ENCODE peak calls at places on chromosome 11, in six cellular contexts. Q is B cell, U is choroid plexus epithelial cell, L is dorsolateral prefrontal cortex, Y is foreskin fibroblast, I is mesothelial cell of epicardium. J is an unnamed sample.

GRCh38 chr11:33620423-33621120 is 80.1 kb downstream of the C11orf91 start:
- DNase-seq in Q (no peak), U (peak), L (no peak), Y (peak), I (no peak), J (no peak)

GRCh38 chr11:65357856-65358356 is 3.4 kb downstream of the TIGD3 start:
- DNase-seq in Q (no peak), U (no peak), L (no peak), Y (no peak), I (no peak), J (no peak)

GRCh38 chr11:118975771-118976709 is 4.5 kb downstream of the FOXR1 start:
- DNase-seq in Q (no peak), U (no peak), L (no peak), Y (no peak), I (no peak), J (no peak)

GRCh38 chr11:50037282-50037681 is 4.6 kb downstream of the OR4C45 start:
- DNase-seq in Q (no peak), U (no peak), L (no peak), Y (no peak), I (no peak), J (no peak)

GRCh38 chr11:116130122-116130521 is 625.9 kb upstream of the CADM1 start:
- DNase-seq in Q (no peak), U (no peak), L (no peak), Y (no peak), I (no peak), J (no peak)

GRCh38 chr11:17648528-17648927 is 70.8 kb upstream of the MYOD1 start:
- DNase-seq in Q (no peak), U (no peak), L (no peak), Y (no peak), I (no peak), J (no peak)

GRCh38 chr11:34464591-34465036 is 25.9 kb downstream of the CAT start:
- DNase-seq in Q (no peak), U (no peak), L (peak), Y (no peak), I (no peak), J (no peak)

GRCh38 chr11:102135256-102135655 is 25.0 kb downstream of the YAP1 start:
- DNase-seq in Q (no peak), U (no peak), L (no peak), Y (no peak), I (no peak), J (no peak)

GRCh38 chr11:128575956-128576340 is 11.4 kb downstream of the ETS1 start:
- DNase-seq in Q (no peak), U (peak), L (no peak), Y (no peak), I (no peak), J (no peak)

GRCh38 chr11:130611791-130612251 is 163.4 kb downstream of the ADAMTS15 start:
- DNase-seq in Q (no peak), U (peak), L (no peak), Y (peak), I (no peak), J (no peak)

GRCh38 chr11:125170001-125170405 is 5.5 kb downstream of the PKNOX2 start:
- DNase-seq in Q (no peak), U (peak), L (no peak), Y (no peak), I (no peak), J (no peak)

GRCh38 chr11:17730608-17731462 is 3.7 kb upstream of the KCNC1 start:
- DNase-seq in Q (peak), U (peak), L (peak), Y (peak), I (peak), J (peak)

GRCh38 chr11:29518389-29519174 is 498.2 kb downstream of the KCNA4 start:
- DNase-seq in Q (no peak), U (peak), L (no peak), Y (no peak), I (no peak), J (no peak)

GRCh38 chr11:6745465-6746015 is 26.2 kb downstream of the OR2AG2 start:
- DNase-seq in Q (peak), U (peak), L (no peak), Y (no peak), I (no peak), J (no peak)

GRCh38 chr11:93807980-93808379 is 23.9 kb downstream of the MED17 start:
- DNase-seq in Q (no peak), U (no peak), L (no peak), Y (no peak), I (no peak), J (no peak)

GRCh38 chr11:32023370-32023964 is 67.4 kb upstream of the RCN1 start:
- DNase-seq in Q (no peak), U (no peak), L (peak), Y (no peak), I (no peak), J (no peak)

GRCh38 chr11:64278576-64279190 is 5.8 kb downstream of the BAD start:
- DNase-seq in Q (no peak), U (no peak), L (no peak), Y (no peak), I (no peak), J (no peak)

GRCh38 chr11:1987024-1987423 is 10.6 kb downstream of the H19 start:
- DNase-seq in Q (no peak), U (no peak), L (no peak), Y (no peak), I (no peak), J (no peak)

GRCh38 chr11:15958939-15959338 is 397.4 kb downstream of the SOX6 start:
- DNase-seq in Q (no peak), U (no peak), L (no peak), Y (no peak), I (no peak), J (no peak)

GRCh38 chr11:8754241-8754640 is 71.6 kb downstream of the RPL27A start:
- DNase-seq in Q (no peak), U (no peak), L (no peak), Y (no peak), I (no peak), J (no peak)
- TF ChIP-seq CTCF in Q (no peak), U (peak), L (no peak), Y (peak), I (peak), J (no peak)

DNA sequence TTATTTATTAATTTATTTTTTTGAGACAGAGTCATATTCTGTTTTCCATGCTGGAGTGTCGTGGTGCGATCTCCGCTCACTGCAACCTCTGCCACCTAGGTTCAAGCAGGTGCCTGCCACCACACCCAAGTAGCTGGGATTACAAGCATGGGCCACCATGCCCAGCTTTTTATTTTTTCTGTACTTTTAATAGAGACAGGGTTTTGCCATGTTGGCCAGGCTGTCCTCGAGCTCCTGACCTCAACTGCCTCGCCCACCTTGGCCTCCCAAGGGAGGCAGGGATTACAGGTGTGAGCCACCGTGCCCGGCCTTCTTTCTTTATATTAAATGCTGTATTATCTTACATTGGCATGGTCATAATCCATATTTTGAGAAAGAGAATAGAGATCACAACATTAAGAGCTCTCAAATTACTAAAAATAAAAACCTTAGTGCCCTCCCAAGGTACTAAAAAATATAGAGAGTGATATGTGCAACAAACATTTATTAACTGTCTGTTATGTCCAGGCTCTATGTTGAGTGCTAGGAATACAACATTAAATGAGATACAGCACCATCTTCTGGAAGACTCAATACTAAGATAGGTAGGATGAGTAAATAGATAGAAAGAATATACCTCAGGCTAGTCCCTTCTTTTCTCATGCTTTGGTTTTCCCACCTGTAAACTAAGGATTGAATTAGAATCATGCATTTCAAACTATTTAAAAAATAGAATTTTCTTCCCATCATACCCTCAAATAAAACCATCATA is 84.1 kb downstream of the BBOX1 start:
- DNase-seq in Q (no peak), U (peak), L (no peak), Y (peak), I (no peak), J (no peak)
- TF ChIP-seq CTCF in Q (no peak), U (peak), L (no peak), Y (peak), I (no peak), J (no peak)

DNA sequence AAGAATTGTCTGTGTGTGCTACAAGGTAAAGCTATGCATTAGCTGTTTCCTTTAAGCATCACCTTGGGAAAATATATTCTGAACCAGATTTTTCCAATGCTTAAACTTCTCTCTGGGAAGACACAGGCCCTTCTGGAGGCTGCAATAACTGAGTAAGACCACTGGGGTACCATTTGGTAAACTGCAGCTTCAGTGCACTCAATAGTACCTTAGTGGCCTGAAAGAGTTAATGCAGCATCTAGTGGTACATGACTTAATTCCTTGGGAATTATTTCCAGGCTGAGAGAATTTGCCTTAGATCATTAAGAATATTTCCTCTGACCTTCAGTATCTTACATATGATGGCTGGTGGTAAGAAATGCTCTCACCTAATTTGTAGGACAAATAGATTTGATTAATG is 727.4 kb downstream of the DLG2 start:
- DNase-seq in Q (no peak), U (peak), L (no peak), Y (no peak), I (no peak), J (no peak)
- TF ChIP-seq CTCF in Q (no peak), U (peak), L (no peak), Y (no peak), I (peak), J (no peak)

GRCh38 chr11:36711104-36711825 is 113.2 kb upstream of the RAG2 start:
- DNase-seq in Q (no peak), U (peak), L (no peak), Y (no peak), I (no peak), J (no peak)
- TF ChIP-seq CTCF in Q (no peak), U (peak), L (no peak), Y (no peak), I (no peak), J (no peak)

DNA sequence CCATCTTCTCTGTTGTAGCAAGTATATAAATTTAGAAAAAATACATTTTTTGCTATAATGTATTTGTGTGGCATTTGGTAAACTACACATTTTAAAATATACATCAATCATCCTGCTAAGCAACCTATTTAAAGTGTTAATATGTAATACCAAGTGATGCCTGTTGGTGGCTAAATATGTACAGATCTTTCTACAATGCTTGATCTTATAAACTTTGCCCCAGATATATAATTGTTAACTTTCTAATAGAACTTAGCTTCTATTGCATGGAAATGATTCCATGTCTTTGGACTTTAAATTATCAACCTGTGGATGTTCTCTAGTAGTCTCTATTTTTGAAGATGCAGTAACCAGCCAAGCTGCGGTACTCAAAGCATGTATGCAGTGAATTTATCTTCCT is 1260.4 kb upstream of the RAG2 start:
- DNase-seq in Q (no peak), U (peak), L (no peak), Y (no peak), I (no peak), J (no peak)
- TF ChIP-seq CTCF in Q (no peak), U (peak), L (no peak), Y (no peak), I (peak), J (no peak)

GRCh38 chr11:61332266-61332822 is 561 bp downstream of the DDB1 start:
- DNase-seq in Q (no peak), U (peak), L (no peak), Y (no peak), I (no peak), J (no peak)
- TF ChIP-seq CTCF in Q (no peak), U (no peak), L (no peak), Y (no peak), I (no peak), J (no peak)

J was measured in natural killer cell.